ENCODE peak calls at places on chromosomes 12 and 14, in seven cellular contexts. Z, Y, O, L, Q, C and W are unnamed samples.

GRCh38 chr12:30515351-30515750 is 180.3 kb downstream of the IPO8 start:
- DNase-seq in Z (no peak), Y (no peak), O (no peak), L (peak), Q (no peak), C (peak), W (no peak)

GRCh38 chr14:61565181-61565580 is 130.1 kb upstream of the HIF1A start:
- DNase-seq in Z (no peak), Y (no peak), O (no peak), L (no peak), Q (no peak), C (no peak), W (no peak)

GRCh38 chr14:76876076-76876475 is 49.9 kb downstream of the LRRC74A start:
- DNase-seq in Z (no peak), Y (no peak), O (peak), L (peak), Q (peak), C (peak), W (peak)

GRCh38 chr12:123779551-123779950 is 17.4 kb downstream of the DNAH10 start:
- DNase-seq in Z (peak), Y (no peak), O (no peak), L (no peak), Q (no peak), C (no peak), W (no peak)

GRCh38 chr12:31728289-31728916 is 418 bp downstream of the AMN1 start:
- DNase-seq in Z (no peak), Y (no peak), O (no peak), L (no peak), Q (no peak), C (no peak), W (no peak)

GRCh38 chr12:130933269-130933995 is 20.3 kb upstream of the ADGRD1 start:
- DNase-seq in Z (peak), Y (no peak), O (no peak), L (no peak), Q (no peak), C (no peak), W (no peak)

GRCh38 chr12:120649442-120650248 is 9.2 kb downstream of the CABP1 start:
- DNase-seq in Z (no peak), Y (no peak), O (no peak), L (no peak), Q (peak), C (no peak), W (no peak)

GRCh38 chr14:56487761-56488160 is 91.8 kb upstream of the TMEM260 start:
- DNase-seq in Z (no peak), Y (no peak), O (no peak), L (peak), Q (no peak), C (no peak), W (peak)

GRCh38 chr12:65121049-65121955 is at the start of gene WIF1:
- DNase-seq in Z (peak), Y (no peak), O (no peak), L (peak), Q (peak), C (no peak), W (no peak)

GRCh38 chr14:96267336-96267735 is 11.3 kb downstream of the BDKRB1 start:
- DNase-seq in Z (peak), Y (peak), O (peak), L (peak), Q (peak), C (peak), W (no peak)

GRCh38 chr12:113756609-113757008 is 209.5 kb downstream of the RBM19 start:
- DNase-seq in Z (no peak), Y (no peak), O (no peak), L (no peak), Q (no peak), C (no peak), W (no peak)

GRCh38 chr14:35438910-35439713 is 34.6 kb upstream of the NFKBIA start:
- DNase-seq in Z (no peak), Y (no peak), O (no peak), L (peak), Q (no peak), C (no peak), W (no peak)

GRCh38 chr14:102739190-102739469 is 38.1 kb upstream of the TRAF3 start:
- DNase-seq in Z (no peak), Y (no peak), O (no peak), L (no peak), Q (no peak), C (no peak), W (no peak)

GRCh38 chr12:122094735-122095561 is 16.4 kb downstream of the MLXIP start:
- DNase-seq in Z (no peak), Y (no peak), O (no peak), L (peak), Q (no peak), C (peak), W (no peak)

DNA sequence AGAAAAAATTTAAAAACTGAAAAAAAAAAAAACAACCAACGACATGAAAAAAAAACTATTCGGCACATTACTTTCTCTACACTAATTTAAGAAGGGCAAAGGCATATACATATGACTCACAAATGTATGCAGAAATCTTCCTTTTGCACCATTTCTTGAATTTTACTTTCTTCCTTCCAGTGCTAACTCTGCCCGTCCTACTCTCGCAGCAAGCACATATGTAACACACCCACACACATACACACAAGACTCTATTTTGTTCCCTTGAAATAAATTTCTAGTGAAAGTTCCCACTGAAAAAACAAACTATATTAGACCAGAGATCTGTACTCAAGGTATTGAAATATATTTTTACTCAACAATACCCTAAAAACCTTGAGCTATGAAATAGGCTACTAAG is 14.6 kb downstream of the BTG1 start:
- DNase-seq in Z (no peak), Y (no peak), O (no peak), L (no peak), Q (no peak), C (no peak), W (no peak)
- H3K4me3 ChIP-seq in Z (no peak), Y (no peak), O (no peak), L (no peak), Q (no peak), C (no peak), W (no peak)

DNA sequence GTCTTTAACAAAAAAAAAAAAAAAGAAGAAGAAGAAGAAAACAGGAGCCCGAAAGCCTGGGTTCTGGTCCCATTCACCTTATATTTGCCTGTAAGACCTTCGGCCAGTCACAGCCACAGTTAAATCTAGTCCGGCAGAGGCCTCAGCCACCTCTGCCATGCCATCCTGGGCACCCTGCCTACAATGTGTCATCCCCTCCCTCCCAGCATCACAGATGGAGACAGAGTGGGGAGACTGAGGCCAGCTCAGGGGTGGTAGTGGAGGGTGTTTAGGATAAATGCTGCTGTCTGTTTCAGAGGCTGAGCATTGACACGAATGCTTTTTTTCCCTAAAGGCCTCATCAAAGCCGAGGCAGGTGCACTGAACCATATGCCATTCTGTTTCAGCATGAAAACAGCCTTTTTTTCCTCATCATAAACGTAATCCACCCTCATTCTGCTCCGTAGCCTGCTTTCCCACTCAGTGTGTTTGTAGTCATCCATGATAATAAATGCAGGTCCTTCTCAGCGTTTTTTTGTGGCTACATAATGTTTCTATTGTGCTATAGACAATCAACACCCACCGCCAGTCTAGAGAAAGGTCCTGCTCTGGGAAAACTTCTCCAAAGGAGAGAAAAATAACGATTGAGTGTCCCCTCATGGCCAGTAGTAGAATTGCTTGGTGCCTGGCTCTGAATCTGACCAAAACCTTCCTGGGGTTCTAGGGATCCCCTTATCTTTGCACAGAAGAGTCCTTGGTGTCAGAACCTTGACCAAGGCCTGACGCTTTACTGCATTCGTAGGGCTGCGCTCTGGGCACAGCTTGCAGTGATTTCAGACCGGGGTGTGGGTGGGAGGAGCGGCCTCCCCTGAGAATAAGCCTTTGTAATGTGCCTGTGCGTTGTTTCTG is 41.1 kb upstream of the TSPAN9 start:
- DNase-seq in Z (no peak), Y (no peak), O (no peak), L (peak), Q (no peak), C (peak), W (no peak)
- TF ChIP-seq CTCF in Z (no peak), Y (peak), O (peak), L (peak), Q (peak), C (peak), W (peak)

GRCh38 chr12:110002691-110003515 is 3.7 kb downstream of the ANKRD13A start:
- DNase-seq in Z (peak), Y (no peak), O (no peak), L (no peak), Q (no peak), C (peak), W (no peak)

GRCh38 chr12:110007874-110008273 is 8.6 kb downstream of the ANKRD13A start:
- DNase-seq in Z (no peak), Y (no peak), O (no peak), L (no peak), Q (no peak), C (no peak), W (no peak)

GRCh38 chr12:110006115-110006514 is 6.9 kb downstream of the ANKRD13A start:
- DNase-seq in Z (no peak), Y (no peak), O (no peak), L (no peak), Q (no peak), C (no peak), W (no peak)

GRCh38 chr12:110004598-110004997 is 5.4 kb downstream of the ANKRD13A start:
- DNase-seq in Z (no peak), Y (no peak), O (no peak), L (no peak), Q (no peak), C (no peak), W (no peak)

GRCh38 chr12:110005319-110005973 is 6.2 kb downstream of the ANKRD13A start:
- DNase-seq in Z (no peak), Y (no peak), O (no peak), L (no peak), Q (no peak), C (no peak), W (no peak)
- H3K4me3 ChIP-seq in Z (no peak), Y (no peak), O (no peak), L (no peak), Q (no peak), C (no peak), W (no peak)

DNA sequence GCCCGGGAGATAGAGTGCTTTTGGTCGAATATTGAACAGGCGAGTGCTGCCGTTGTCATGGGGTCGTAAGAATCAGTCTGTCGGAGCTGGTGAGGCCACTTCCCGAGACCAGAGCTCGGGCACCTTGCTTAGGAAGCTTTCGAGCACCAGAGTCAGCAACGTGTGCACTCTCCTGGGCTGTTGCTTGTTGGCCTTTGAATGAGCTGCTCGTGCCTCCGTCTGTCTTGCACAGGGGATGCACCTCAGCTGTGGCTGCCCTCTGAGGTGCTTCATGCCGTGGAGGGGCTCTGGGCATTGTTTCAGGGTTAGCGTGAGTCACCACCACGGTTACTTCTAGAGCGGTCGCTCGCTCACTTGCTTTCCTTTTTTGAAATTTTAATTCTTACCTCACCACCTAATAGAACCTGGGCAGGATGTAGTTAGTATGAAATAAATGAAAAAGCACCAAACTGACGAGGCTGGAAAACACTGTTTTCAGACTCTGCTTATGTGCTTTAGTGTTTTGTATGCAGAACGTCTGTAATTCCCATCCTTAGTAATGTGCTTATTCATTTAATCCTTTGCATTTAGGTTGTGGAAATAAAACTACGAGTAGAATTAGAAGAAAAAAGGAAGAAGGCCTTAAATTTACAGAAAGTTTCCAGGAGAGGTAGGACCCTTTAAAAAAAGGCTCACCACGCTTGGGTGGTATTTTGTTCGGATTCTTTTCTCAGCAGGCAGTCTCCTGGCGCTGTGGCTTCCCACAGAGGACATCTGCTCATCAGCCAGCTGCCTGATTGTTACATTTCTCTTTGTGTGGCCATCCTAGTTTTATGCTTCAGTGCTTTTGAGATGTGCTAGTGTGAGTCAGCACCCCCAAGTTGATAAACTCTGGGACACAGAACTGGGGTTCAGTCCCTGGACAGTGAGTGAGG is 40.6 kb downstream of the EP400 start:
- DNase-seq in Z (peak), Y (no peak), O (no peak), L (no peak), Q (no peak), C (peak), W (no peak)
- TF ChIP-seq CTCF in Z (no peak), Y (no peak), O (no peak), L (no peak), Q (no peak), C (no peak), W (no peak)

GRCh38 chr14:67514203-67514607 is 18.9 kb upstream of the PLEKHH1 start:
- DNase-seq in Z (no peak), Y (no peak), O (no peak), L (no peak), Q (no peak), C (no peak), W (no peak)
- H3K4me3 ChIP-seq in Z (peak), Y (peak), O (peak), L (no peak), Q (peak), C (peak), W (peak)